ENCODE peak calls at places on chromosomes 1 and 21, in six cellular contexts. I, N, H, O, R and L are unnamed samples.

GRCh38 chr1:53398585-53399365 is 60.4 kb upstream of the DMRTB1 start:
- DNase-seq in I (no peak), N (no peak), H (no peak), O (no peak), R (no peak), L (peak; percentile 10)

GRCh38 chr1:170537798-170538503 is 6.0 kb downstream of the GORAB start:
- DNase-seq in I (no peak), N (peak; percentile 21), H (peak; percentile 73), O (no peak), R (no peak), L (no peak)

GRCh38 chr21:22927469-22927868 is 1929.3 kb downstream of the NCAM2 start:
- DNase-seq in I (no peak), N (no peak), H (no peak), O (no peak), R (no peak), L (no peak)

GRCh38 chr1:53737648-53738204 is 1.2 kb downstream of the GLIS1 start:
- DNase-seq in I (no peak), N (peak; percentile 13), H (no peak), O (no peak), R (no peak), L (no peak)

GRCh38 chr21:45019076-45019886 is 55.1 kb upstream of the ADARB1 start:
- DNase-seq in I (no peak), N (no peak), H (no peak), O (peak; percentile 8), R (peak; percentile 24), L (no peak)

GRCh38 chr1:237670296-237670695 is 220.4 kb downstream of the ZP4 start:
- DNase-seq in I (no peak), N (no peak), H (no peak), O (no peak), R (no peak), L (no peak)

GRCh38 chr1:15966081-15966955 is 9.6 kb downstream of the ZBTB17 start:
- DNase-seq in I (no peak), N (peak; percentile 48), H (peak; percentile 79), O (peak; percentile 37), R (no peak), L (no peak)

GRCh38 chr1:241579434-241579833 is 47.3 kb downstream of the KMO start:
- DNase-seq in I (no peak), N (no peak), H (no peak), O (no peak), R (no peak), L (no peak)

GRCh38 chr1:203306970-203307541 is 1.7 kb downstream of the BTG2 start:
- DNase-seq in I (no peak), N (peak; percentile 42), H (no peak), O (peak; percentile 64), R (no peak), L (peak; percentile 43)

GRCh38 chr21:34930971-34931370 is 118.1 kb downstream of the RUNX1 start:
- DNase-seq in I (no peak), N (no peak), H (peak; percentile 54), O (no peak), R (no peak), L (no peak)

GRCh38 chr1:225881081-225882007 is 836 bp downstream of the TMEM63A start:
- DNase-seq in I (no peak), N (peak; percentile 19), H (peak; percentile 60), O (peak; percentile 75), R (peak; percentile 54), L (no peak)

GRCh38 chr1:205082431-205082830 is 1.8 kb downstream of the TMEM81 start:
- DNase-seq in I (no peak), N (no peak), H (no peak), O (no peak), R (no peak), L (no peak)

GRCh38 chr1:99766378-99766800 is at the start of gene FRRS1:
- DNase-seq in I (no peak), N (peak; percentile 60), H (peak; percentile 64), O (peak; percentile 75), R (peak; percentile 52), L (peak; percentile 62)

GRCh38 chr21:46035809-46036695 is 54.5 kb downstream of the COL6A1 start:
- DNase-seq in I (no peak), N (no peak), H (peak; percentile 95), O (peak; percentile 39), R (peak; percentile 70), L (no peak)

GRCh38 chr1:246582301-246583055 is 16.2 kb downstream of the CNST start:
- DNase-seq in I (no peak), N (no peak), H (no peak), O (peak; percentile 75), R (no peak), L (no peak)

GRCh38 chr1:46606255-46606965 is 2.3 kb upstream of the MKNK1 start:
- DNase-seq in I (no peak), N (no peak), H (peak; percentile 25), O (no peak), R (no peak), L (no peak)

GRCh38 chr1:116373451-116374339 is 651 bp downstream of the ATP1A1 start:
- DNase-seq in I (peak; percentile 45), N (peak; percentile 59), H (peak; percentile 24), O (peak; percentile 76), R (peak; percentile 71), L (peak; percentile 57)

DNA sequence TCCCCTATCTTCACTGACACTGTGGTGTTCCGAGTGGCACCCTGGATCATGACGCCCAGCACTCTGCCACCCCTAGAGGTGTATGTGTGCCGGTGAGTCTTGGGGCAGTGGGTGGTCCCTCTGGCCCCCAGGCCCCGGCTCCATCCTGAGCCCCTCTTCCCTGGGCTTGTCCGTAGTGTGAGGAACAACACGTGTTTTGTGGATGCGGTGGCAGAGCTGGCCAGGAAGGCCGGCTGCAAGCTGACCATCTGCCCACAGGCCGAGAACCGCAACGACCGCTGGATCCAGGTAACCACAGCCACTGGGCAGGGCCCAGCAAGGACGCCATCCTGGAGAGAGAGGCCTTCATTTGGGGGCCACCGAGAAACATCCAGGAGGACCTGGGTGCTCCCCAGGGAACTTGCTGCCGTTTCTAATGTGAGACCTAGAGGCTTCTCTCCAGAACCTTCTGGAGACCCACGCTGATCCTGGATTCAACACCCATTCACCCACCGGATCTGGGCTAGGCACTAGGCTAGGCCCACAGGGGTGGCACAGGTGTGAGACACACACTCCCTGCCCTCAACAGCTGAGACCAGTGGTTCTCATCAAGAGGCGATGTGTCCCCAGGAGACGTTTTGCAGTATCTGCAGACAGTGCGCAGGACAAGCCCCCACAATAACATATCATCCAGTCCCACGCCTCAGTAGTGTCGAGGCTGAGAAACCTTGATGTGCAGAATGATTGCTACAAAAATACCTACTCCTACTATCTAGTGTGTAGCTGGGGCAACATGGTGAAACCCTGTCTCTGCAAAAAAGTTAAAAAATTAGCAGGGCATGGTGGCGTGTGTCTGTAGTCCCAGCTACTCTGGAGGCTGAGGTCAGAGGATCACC is 22.2 kb downstream of the PADI3 start:
- DNase-seq in I (no peak), N (no peak), H (no peak), O (no peak), R (no peak), L (no peak)
- H3K27ac ChIP-seq in I (no peak overlapping the region), N (no peak overlapping the region), H (no peak overlapping the region), O (no peak overlapping the region), R (no peak overlapping the region), L (no peak overlapping the region)

GRCh38 chr21:38221594-38221993 is 35.2 kb upstream of the KCNJ15 start:
- DNase-seq in I (no peak), N (no peak), H (no peak), O (no peak), R (no peak), L (no peak)

GRCh38 chr21:38220270-38220737 is 36.5 kb upstream of the KCNJ15 start:
- DNase-seq in I (no peak), N (no peak), H (no peak), O (no peak), R (no peak), L (no peak)

GRCh38 chr21:38223893-38224540 is 32.8 kb upstream of the KCNJ15 start:
- DNase-seq in I (no peak), N (no peak), H (peak; percentile 26), O (no peak), R (no peak), L (no peak)

GRCh38 chr21:38219049-38219628 is 37.7 kb upstream of the KCNJ15 start:
- DNase-seq in I (peak; percentile 13), N (peak; percentile 87), H (peak; percentile 79), O (peak; percentile 74), R (peak; percentile 69), L (peak; percentile 64)
- H3K27ac ChIP-seq in I (no peak overlapping the region), N (no peak overlapping the region), H (no peak overlapping the region), O (no peak overlapping the region), R (no peak overlapping the region), L (no peak overlapping the region)

GRCh38 chr1:39427912-39428311 is 63.5 kb upstream of the BMP8A start:
- DNase-seq in I (no peak), N (no peak), H (no peak), O (no peak), R (no peak), L (no peak)
- H3K27ac ChIP-seq in I (no peak overlapping the region), N (no peak overlapping the region), H (no peak overlapping the region), O (no peak overlapping the region), R (no peak overlapping the region), L (no peak overlapping the region)

GRCh38 chr1:156898151-156898550 is 4.6 kb downstream of the PEAR1 start:
- DNase-seq in I (no peak), N (peak; percentile 97), H (peak; percentile 72), O (no peak), R (peak; percentile 57), L (peak; percentile 74)
- H3K27ac ChIP-seq in I (no peak overlapping the region), N (peak overlapping the region; percentile 95), H (peak overlapping the region; percentile 77), O (peak overlapping the region; percentile 48), R (no peak overlapping the region), L (no peak overlapping the region)